ENCODE peak calls at places on chromosome 7, in six cellular contexts. P is HCT116, G is testis, J is heart left ventricle, A is uterus, B is ovary. D is an unnamed sample.

GRCh38 chr7:155001756-155002410 is 1.0 kb downstream of the PAXIP1 start:
- DNase-seq in P (no peak), G (no peak), J (no peak), A (no peak), B (no peak), D (no peak)

GRCh38 chr7:42883950-42884349 is 27.9 kb downstream of the C7orf25 start:
- DNase-seq in P (no peak), G (peak; percentile 73), J (peak; percentile 63), A (no peak), B (no peak), D (no peak)

GRCh38 chr7:39219869-39220268 is 242.2 kb downstream of the POU6F2 start:
- DNase-seq in P (no peak), G (no peak), J (no peak), A (no peak), B (no peak), D (no peak)

GRCh38 chr7:76259124-76260086 is 43.1 kb upstream of the HSPB1 start:
- DNase-seq in P (no peak), G (no peak), J (no peak), A (no peak), B (no peak), D (no peak)

GRCh38 chr7:12584940-12585339 is 14.4 kb downstream of the SCIN start:
- DNase-seq in P (no peak), G (no peak), J (no peak), A (no peak), B (no peak), D (no peak)

GRCh38 chr7:47538846-47539311 is 43.0 kb downstream of the TNS3 start:
- DNase-seq in P (no peak), G (no peak), J (no peak), A (no peak), B (no peak), D (peak; percentile 46)

GRCh38 chr7:128381161-128381821 is 19.8 kb upstream of the PRRT4 start:
- DNase-seq in P (peak; percentile 33), G (peak; percentile 46), J (no peak), A (no peak), B (no peak), D (no peak)

GRCh38 chr7:82559203-82559805 is 115.7 kb upstream of the CACNA2D1 start:
- DNase-seq in P (no peak), G (no peak), J (no peak), A (no peak), B (no peak), D (no peak)

GRCh38 chr7:116393654-116394053 is 105.9 kb upstream of the CAV2 start:
- DNase-seq in P (no peak), G (no peak), J (peak; percentile 58), A (no peak), B (peak; percentile 30), D (no peak)

GRCh38 chr7:82506702-82507101 is 63.1 kb upstream of the CACNA2D1 start:
- DNase-seq in P (no peak), G (no peak), J (peak; percentile 41), A (no peak), B (peak; percentile 21), D (no peak)

GRCh38 chr7:16395121-16395520 is 26.2 kb downstream of the CRPPA start:
- DNase-seq in P (no peak), G (no peak), J (no peak), A (no peak), B (no peak), D (no peak)

GRCh38 chr7:35450456-35450855 is 196.6 kb upstream of the TBX20 start:
- DNase-seq in P (no peak), G (no peak), J (no peak), A (no peak), B (no peak), D (no peak)

GRCh38 chr7:90432752-90433151 is 29.5 kb downstream of the CLDN12 start:
- DNase-seq in P (no peak), G (no peak), J (no peak), A (no peak), B (no peak), D (no peak)

GRCh38 chr7:17168399-17168798 is 130.1 kb upstream of the AHR start:
- DNase-seq in P (no peak), G (no peak), J (no peak), A (no peak), B (no peak), D (no peak)

GRCh38 chr7:96495751-96496216 is 173.9 kb upstream of the SLC25A13 start:
- DNase-seq in P (no peak), G (no peak), J (no peak), A (no peak), B (no peak), D (no peak)

GRCh38 chr7:115477193-115477651 is 553.3 kb downstream of the TFEC start:
- DNase-seq in P (no peak), G (peak; percentile 31), J (peak; percentile 22), A (peak; percentile 12), B (peak; percentile 14), D (no peak)

GRCh38 chr7:92811158-92811557 is 25.2 kb downstream of the CDK6 start:
- DNase-seq in P (no peak), G (no peak), J (no peak), A (no peak), B (no peak), D (no peak)

GRCh38 chr7:37052673-37053072 is 328.4 kb upstream of the AOAH start:
- DNase-seq in P (no peak), G (peak; percentile 38), J (no peak), A (no peak), B (no peak), D (no peak)

GRCh38 chr7:103574536-103574935 is 128.5 kb upstream of the SLC26A5 start:
- DNase-seq in P (no peak), G (no peak), J (no peak), A (no peak), B (no peak), D (no peak)

GRCh38 chr7:112550468-112551060 is 69.8 kb downstream of the LSMEM1 start:
- DNase-seq in P (peak; percentile 56), G (no peak), J (no peak), A (no peak), B (no peak), D (no peak)

GRCh38 chr7:112211348-112211907 is 4.9 kb downstream of the ZNF277 start:
- DNase-seq in P (no peak), G (no peak), J (no peak), A (no peak), B (no peak), D (no peak)

GRCh38 chr7:39399976-39400375 is 166.2 kb upstream of the YAE1 start:
- DNase-seq in P (no peak), G (no peak), J (no peak), A (no peak), B (no peak), D (no peak)

GRCh38 chr7:50956522-50957155 is 173.9 kb upstream of the GRB10 start:
- DNase-seq in P (no peak), G (no peak), J (no peak), A (no peak), B (no peak), D (no peak)
- H3K27me3 ChIP-seq in P (no peaks in the 10 kb centered on the region), G (no peaks in the 10 kb centered on the region), J (no peaks in the 10 kb centered on the region), A (no peaks in the 10 kb centered on the region), B (no peaks in the 10 kb centered on the region), D (no peaks in the 10 kb centered on the region)

DNA sequence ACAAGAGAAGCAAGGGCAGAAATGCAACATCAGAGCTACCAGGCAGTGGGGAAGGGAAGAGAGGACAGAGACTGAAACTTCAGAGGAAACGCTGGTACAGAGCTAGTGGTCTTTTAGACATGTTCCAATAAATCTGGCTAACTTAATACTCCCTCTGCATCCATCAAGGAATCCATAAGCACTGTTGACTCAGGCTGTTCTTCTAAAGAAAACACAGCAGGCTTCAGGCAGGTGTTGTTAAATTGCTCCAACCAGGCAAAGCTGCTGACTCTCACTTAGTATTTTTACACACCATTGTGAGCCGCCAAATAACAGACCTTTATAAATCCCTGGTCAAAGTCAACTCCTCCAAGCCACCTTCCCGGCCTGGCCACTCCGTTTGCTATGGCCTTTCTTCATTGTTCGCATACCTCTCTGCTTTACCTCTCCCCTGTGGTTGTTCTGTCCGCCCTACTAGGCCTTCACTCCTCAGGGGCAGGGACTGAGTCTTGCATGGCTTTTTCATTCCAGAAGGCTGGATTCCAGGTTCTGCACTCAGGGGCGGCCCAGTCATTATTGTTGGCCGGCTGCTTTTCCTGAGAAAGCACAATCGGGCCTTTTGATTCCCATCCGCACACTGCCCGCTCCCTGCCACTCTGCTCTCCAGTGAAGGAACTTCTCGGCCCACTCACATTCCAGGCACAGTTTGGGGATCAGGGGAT is 18.4 kb downstream of the CREB3L2 start:
- DNase-seq in P (no peak), G (peak; percentile 56), J (peak; percentile 49), A (peak; percentile 42), B (no peak), D (no peak)
- H3K4me1 ChIP-seq in P (peaks cover 36% of the 10 kb centered on the region), G (peaks cover 56% of the 10 kb centered on the region), J (peaks cover 39% of the 10 kb centered on the region), A (peaks cover 51% of the 10 kb centered on the region), B (peaks cover 32% of the 10 kb centered on the region), D (peaks cover 29% of the 10 kb centered on the region)

GRCh38 chr7:102426268-102427031 is 6.9 kb upstream of the ORAI2 start:
- DNase-seq in P (no peak), G (no peak), J (no peak), A (no peak), B (no peak), D (peak; percentile 87)

GRCh38 chr7:102424129-102424551 is 9.2 kb upstream of the ORAI2 start:
- DNase-seq in P (no peak), G (no peak), J (no peak), A (no peak), B (no peak), D (no peak)

GRCh38 chr7:102429141-102429904 is 4.1 kb upstream of the ORAI2 start:
- DNase-seq in P (no peak), G (no peak), J (no peak), A (no peak), B (no peak), D (no peak)

GRCh38 chr7:102424787-102425218 is 8.6 kb upstream of the ORAI2 start:
- DNase-seq in P (no peak), G (no peak), J (no peak), A (no peak), B (no peak), D (no peak)

GRCh38 chr7:102425639-102426267 is 7.6 kb upstream of the ORAI2 start:
- DNase-seq in P (no peak), G (no peak), J (no peak), A (no peak), B (no peak), D (peak; percentile 94)
- TF ChIP-seq POLR2A in P (no peak), G (no peak), J (no peak), A (no peak), B (no peak), D (peak; percentile 27)

GRCh38 chr7:684416-684815 is 42.1 kb upstream of the DNAAF5 start:
- DNase-seq in P (no peak), G (no peak), J (no peak), A (no peak), B (no peak), D (no peak)

GRCh38 chr7:682810-683209 is 43.7 kb upstream of the DNAAF5 start:
- DNase-seq in P (no peak), G (no peak), J (no peak), A (no peak), B (no peak), D (no peak)

GRCh38 chr7:685540-685939 is 41.0 kb upstream of the DNAAF5 start:
- DNase-seq in P (no peak), G (no peak), J (no peak), A (no peak), B (no peak), D (no peak)

GRCh38 chr7:681551-682307 is 44.8 kb upstream of the DNAAF5 start:
- DNase-seq in P (no peak), G (no peak), J (no peak), A (no peak), B (no peak), D (no peak)

GRCh38 chr7:683526-684205 is 42.8 kb upstream of the DNAAF5 start:
- DNase-seq in P (no peak), G (no peak), J (no peak), A (no peak), B (no peak), D (no peak)
- H3K27me3 ChIP-seq in P (no peaks in the 10 kb centered on the region), G (no peaks in the 10 kb centered on the region), J (no peaks in the 10 kb centered on the region), A (no peaks in the 10 kb centered on the region), B (no peaks in the 10 kb centered on the region), D (no peaks in the 10 kb centered on the region)

GRCh38 chr7:2106920-2107319 is 125.8 kb downstream of the MAD1L1 start:
- DNase-seq in P (no peak), G (no peak), J (no peak), A (no peak), B (peak; percentile 56), D (no peak)
- H3K4me1 ChIP-seq in P (peaks cover 79% of the 10 kb centered on the region), G (peaks cover 20% of the 10 kb centered on the region), J (peaks cover 21% of the 10 kb centered on the region), A (peaks cover 25% of the 10 kb centered on the region), B (peaks cover 17% of the 10 kb centered on the region), D (peaks cover 32% of the 10 kb centered on the region)

D was measured in Peyer's patch.